ENCODE peak calls at places on chromosome 11, in ten cellular contexts. E is foreskin keratinocyte; Z is CD8-positive, alpha-beta T cell; D is heart right ventricle; T is GM13976; W is dorsolateral prefrontal cortex; U is nephron progenitor cell; S is fibroblast of mammary gland; L is A549; H is uterus. C is an unnamed sample.

GRCh38 chr11:35811783-35812182 is 132.1 kb upstream of the LDLRAD3 start:
- DNase-seq in Z (no peak), E (no peak), L (no peak), S (no peak), T (no peak), D (no peak), H (no peak), W (no peak), U (no peak), C (no peak)

GRCh38 chr11:12048936-12049790 is 40.7 kb upstream of the DKK3 start:
- DNase-seq in E (no peak), T (no peak), W (no peak), U (no peak), S (peak; percentile 72), H (no peak), Z (no peak), L (no peak), D (no peak), C (no peak)

GRCh38 chr11:61764606-61765260 is 12.3 kb downstream of the MYRF start:
- DNase-seq in Z (no peak), S (no peak), L (no peak), D (no peak), U (no peak), W (no peak), E (no peak), T (no peak), H (peak; percentile 76), C (no peak)

GRCh38 chr11:60785806-60786361 is 751 bp downstream of the MS4A10 start:
- DNase-seq in S (peak; percentile 66), E (no peak), Z (no peak), D (no peak), L (no peak), H (no peak), T (no peak), U (no peak), W (peak; percentile 57), C (no peak)

GRCh38 chr11:47775240-47775869 is 8.2 kb upstream of the FNBP4 start:
- DNase-seq in H (no peak), S (no peak), T (no peak), E (no peak), D (no peak), L (no peak), Z (no peak), W (no peak), U (no peak), C (no peak)

GRCh38 chr11:67056640-67057409 is at the start of gene RHOD:
- DNase-seq in D (peak; percentile 61), T (peak; percentile 74), U (peak; percentile 78), H (peak; percentile 50), E (no peak), Z (peak; percentile 29), W (no peak), L (no peak), S (no peak), C (peak; percentile 57)

GRCh38 chr11:61270354-61271070 is 24.6 kb downstream of the VWCE start:
- DNase-seq in U (no peak), S (peak; percentile 74), D (no peak), W (no peak), T (peak; percentile 71), Z (no peak), H (no peak), E (peak; percentile 77), L (no peak), C (no peak)

GRCh38 chr11:15988693-15989231 is 367.6 kb downstream of the SOX6 start:
- DNase-seq in S (no peak), Z (no peak), L (no peak), H (no peak), E (no peak), U (no peak), D (peak; percentile 14), W (no peak), T (no peak), C (peak; percentile 48)

GRCh38 chr11:102234779-102235439 is 82.4 kb upstream of the BIRC3 start:
- DNase-seq in S (peak; percentile 44), T (no peak), W (no peak), L (no peak), D (no peak), H (no peak), E (no peak), Z (no peak), U (no peak), C (no peak)

GRCh38 chr11:61697093-61697492 is 16.9 kb downstream of the DAGLA start:
- DNase-seq in U (no peak), W (no peak), D (peak; percentile 9), S (no peak), Z (no peak), H (no peak), E (peak; percentile 74), L (no peak), T (no peak), C (no peak)

GRCh38 chr11:74321487-74322188 is 10.2 kb upstream of the P4HA3 start:
- DNase-seq in Z (no peak), E (peak; percentile 12), T (peak; percentile 32), H (no peak), D (no peak), U (peak; percentile 18), W (no peak), L (no peak), S (peak; percentile 82), C (peak; percentile 41)

GRCh38 chr11:5705688-5706087 is 16.1 kb downstream of the TRIM22 start:
- DNase-seq in U (no peak), Z (no peak), S (peak; percentile 24), D (no peak), T (no peak), W (no peak), H (no peak), L (no peak), E (peak; percentile 31), C (no peak)

GRCh38 chr11:127683321-127683720 is 682.8 kb upstream of the KIRREL3 start:
- DNase-seq in S (no peak), D (no peak), E (no peak), W (no peak), L (no peak), T (no peak), H (no peak), Z (no peak), U (no peak), C (no peak)

GRCh38 chr11:29751618-29752017 is 265.2 kb downstream of the KCNA4 start:
- DNase-seq in W (no peak), S (peak; percentile 24), D (no peak), U (no peak), E (peak; percentile 79), L (no peak), Z (no peak), T (no peak), H (no peak), C (no peak)

GRCh38 chr11:27179334-27179733 is 138.7 kb downstream of the BBOX1 start:
- DNase-seq in D (no peak), L (no peak), U (no peak), S (no peak), T (no peak), H (no peak), Z (no peak), W (no peak), E (no peak), C (no peak)

GRCh38 chr11:65013692-65014145 is 241 bp upstream of the ARL2 start:
- DNase-seq in S (peak; percentile 83), U (peak; percentile 94), D (peak; percentile 94), E (peak; percentile 80), Z (peak; percentile 92), L (no peak), T (peak; percentile 95), H (peak; percentile 93), W (peak; percentile 95), C (peak; percentile 96)
- TF ChIP-seq CTCF in S (no peak), U (peak; percentile 59), D (no peak), E (no peak), Z (peak; percentile 58), L (no peak), T (peak; percentile 85), H (no peak), W (peak; percentile 70), C (peak; percentile 87)

GRCh38 chr11:114524122-114524521 is 35.6 kb downstream of the NXPE1 start:
- DNase-seq in H (no peak), D (no peak), U (no peak), E (no peak), W (no peak), Z (no peak), T (no peak), L (no peak), S (no peak), C (no peak)
- TF ChIP-seq CTCF in H (no peak), D (no peak), U (no peak), E (no peak), W (no peak), Z (no peak), T (no peak), L (no peak), S (no peak), C (no peak)

DNA sequence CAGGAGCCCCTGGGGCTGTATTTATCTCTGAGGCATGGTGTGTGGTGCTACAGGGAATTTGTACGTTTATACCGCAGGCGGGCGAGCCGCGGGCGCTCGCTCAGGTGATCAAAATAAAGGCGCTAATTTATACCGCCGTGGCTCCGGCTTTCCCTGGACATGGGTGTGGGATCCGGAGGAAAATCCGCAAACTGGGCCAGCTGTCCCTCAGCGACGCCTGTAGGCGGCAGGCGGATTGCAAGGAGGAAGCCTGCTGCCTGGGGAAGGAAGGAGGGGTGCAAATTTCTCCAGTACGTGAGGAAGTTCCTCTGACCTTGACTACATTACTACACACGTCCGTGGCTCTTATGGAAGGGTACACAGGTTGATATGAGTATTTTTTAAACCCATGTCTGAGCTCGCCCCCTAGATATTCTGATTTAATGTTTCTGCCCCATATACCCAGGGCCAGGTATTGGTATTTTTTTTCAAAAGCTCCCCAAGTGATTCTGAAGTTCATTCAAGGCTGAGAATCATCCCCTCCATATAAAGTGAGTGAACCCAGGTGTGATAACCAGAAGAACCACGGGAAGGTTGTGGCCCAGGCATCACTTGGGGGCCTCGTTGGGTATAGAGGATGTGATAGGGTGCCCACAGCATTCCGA is 2.8 kb downstream of the MYOD1 start:
- DNase-seq in D (no peak), E (no peak), W (no peak), Z (no peak), S (peak; percentile 31), T (no peak), L (peak; percentile 48), U (peak; percentile 46), H (no peak), C (no peak)
- TF ChIP-seq CTCF in D (no peak), E (peak; percentile 59), W (peak; percentile 8), Z (no peak), S (peak; percentile 57), T (no peak), L (peak; percentile 39), U (peak; percentile 39), H (no peak), C (peak; percentile 38)

DNA sequence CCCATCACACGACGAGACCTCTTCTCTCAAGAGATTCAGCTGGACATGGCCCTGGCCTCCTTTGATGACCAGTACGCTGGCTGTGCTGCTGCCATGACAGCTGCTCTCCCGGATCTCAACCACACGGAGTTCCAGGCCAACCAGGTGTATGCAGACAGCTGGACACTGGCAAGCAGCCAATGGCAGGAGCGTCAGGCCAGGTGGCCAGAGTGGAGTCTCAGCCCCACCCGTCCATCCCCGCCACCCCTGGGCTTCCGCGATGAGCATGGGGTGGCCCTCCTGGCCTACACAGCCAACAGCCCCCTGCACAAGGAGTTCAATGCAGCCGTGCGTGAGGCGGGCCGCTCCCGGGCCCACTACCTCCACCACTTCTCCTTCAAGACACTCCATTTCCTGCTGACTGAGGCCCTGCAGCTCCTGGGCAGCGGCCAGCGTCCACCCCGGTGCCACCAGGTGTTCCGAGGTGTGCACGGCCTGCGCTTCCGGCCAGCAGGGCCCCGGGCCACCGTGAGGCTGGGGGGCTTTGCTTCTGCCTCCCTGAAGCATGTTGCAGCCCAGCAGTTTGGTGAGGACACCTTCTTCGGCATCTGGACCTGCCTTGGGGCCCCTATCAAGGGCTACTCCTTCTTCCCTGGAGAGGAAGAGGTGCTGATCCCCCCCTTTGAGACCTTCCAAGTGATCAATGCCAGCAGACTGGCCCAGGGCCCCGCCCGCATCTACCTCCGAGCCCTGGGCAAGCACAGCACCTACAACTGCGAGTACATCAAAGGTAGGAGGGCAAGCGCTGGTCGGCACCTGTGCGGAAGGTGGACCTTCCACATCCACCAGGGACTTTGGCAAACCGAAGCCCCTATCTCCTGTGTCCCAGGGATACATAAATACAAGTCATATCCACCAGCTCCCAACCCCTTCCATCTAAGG is 11.3 kb downstream of the CHRNA10 start:
- DNase-seq in E (no peak), U (no peak), D (no peak), L (no peak), W (no peak), T (no peak), Z (no peak), S (no peak), H (no peak), C (no peak)
- TF ChIP-seq CTCF in E (no peak), U (no peak), D (no peak), L (no peak), W (no peak), T (no peak), Z (no peak), S (no peak), H (no peak), C (no peak)

C was measured in glutamatergic neuron.